ENCODE peak calls at places on chromosome 21, in five cellular contexts. H is transverse colon; P is CD8-positive, alpha-beta T cell; D is neural progenitor cell; Y is adrenal gland. M is an unnamed sample.

GRCh38 chr21:25573409-25574206 is 33.7 kb downstream of the MRPL39 start:
- DNase-seq in H (no peak), P (peak; percentile 34), D (no peak), Y (no peak), M (no peak)

GRCh38 chr21:16059981-16060380 is 330.2 kb downstream of the USP25 start:
- DNase-seq in H (no peak), P (no peak), D (no peak), Y (no peak), M (no peak)

GRCh38 chr21:28272272-28272992 is 720.2 kb downstream of the LTN1 start:
- DNase-seq in H (no peak), P (no peak), D (no peak), Y (no peak), M (no peak)

GRCh38 chr21:27570306-27570868 is 603.5 kb upstream of the ADAMTS5 start:
- DNase-seq in H (peak; percentile 14), P (no peak), D (no peak), Y (peak; percentile 74), M (no peak)

GRCh38 chr21:27681038-27681437 is 714.1 kb upstream of the ADAMTS5 start:
- DNase-seq in H (no peak), P (no peak), D (no peak), Y (no peak), M (no peak)

GRCh38 chr21:33230518-33231324 is 983 bp downstream of the IFNAR2 start:
- DNase-seq in H (peak; percentile 66), P (peak; percentile 53), D (peak; percentile 77), Y (peak; percentile 50), M (peak; percentile 68)

GRCh38 chr21:33682992-33683627 is 40.8 kb downstream of the ITSN1 start:
- DNase-seq in H (no peak), P (no peak), D (no peak), Y (no peak), M (no peak)

GRCh38 chr21:39006653-39007417 is 176.4 kb downstream of the PSMG1 start:
- DNase-seq in H (peak; percentile 65), P (no peak), D (no peak), Y (peak; percentile 87), M (no peak)

GRCh38 chr21:29181799-29182470 is 51.5 kb downstream of the MAP3K7CL start:
- DNase-seq in H (peak; percentile 48), P (no peak), D (no peak), Y (peak; percentile 89), M (no peak)

GRCh38 chr21:33644383-33645074 is 2.2 kb downstream of the ITSN1 start:
- DNase-seq in H (no peak), P (no peak), D (peak; percentile 30), Y (no peak), M (no peak)

GRCh38 chr21:32377991-32378390 is 14.8 kb downstream of the URB1 start:
- DNase-seq in H (no peak), P (no peak), D (no peak), Y (peak; percentile 29), M (no peak)

GRCh38 chr21:17679002-17679600 is 66.4 kb upstream of the BTG3 start:
- DNase-seq in H (no peak), P (no peak), D (peak; percentile 69), Y (no peak), M (no peak)

GRCh38 chr21:39011911-39012310 is 171.3 kb downstream of the PSMG1 start:
- DNase-seq in H (no peak), P (no peak), D (no peak), Y (no peak), M (no peak)

GRCh38 chr21:27329255-27329851 is 362.5 kb upstream of the ADAMTS5 start:
- DNase-seq in H (no peak), P (no peak), D (no peak), Y (no peak), M (no peak)

GRCh38 chr21:29443398-29444010 is 144.8 kb downstream of the BACH1 start:
- DNase-seq in H (no peak), P (no peak), D (no peak), Y (no peak), M (no peak)

GRCh38 chr21:16454371-16454770 is 724.6 kb downstream of the USP25 start:
- DNase-seq in H (no peak), P (no peak), D (no peak), Y (no peak), M (no peak)

GRCh38 chr21:15718709-15719108 is 11.1 kb upstream of the USP25 start:
- DNase-seq in H (no peak), P (no peak), D (no peak), Y (no peak), M (no peak)

GRCh38 chr21:32599146-32599925 is 12.8 kb downstream of the CFAP298 start:
- DNase-seq in H (no peak), P (no peak), D (no peak), Y (no peak), M (peak; percentile 56)

GRCh38 chr21:21097425-21097824 is 99.2 kb downstream of the NCAM2 start:
- DNase-seq in H (no peak), P (no peak), D (no peak), Y (no peak), M (no peak)

GRCh38 chr21:26438976-26439375 is 134.1 kb downstream of the CYYR1 start:
- DNase-seq in H (no peak), P (no peak), D (no peak), Y (no peak), M (no peak)

GRCh38 chr21:41677671-41678015 is 89.2 kb downstream of the RIPK4 start:
- DNase-seq in H (no peak), P (no peak), D (no peak), Y (no peak), M (no peak)

GRCh38 chr21:41678016-41678935 is 88.6 kb downstream of the RIPK4 start:
- DNase-seq in H (peak; percentile 80), P (no peak), D (no peak), Y (no peak), M (no peak)

GRCh38 chr21:41681336-41681801 is 85.5 kb downstream of the RIPK4 start:
- DNase-seq in H (peak; percentile 50), P (no peak), D (no peak), Y (no peak), M (no peak)

GRCh38 chr21:41680444-41681335 is 86.2 kb downstream of the RIPK4 start:
- DNase-seq in H (no peak), P (no peak), D (no peak), Y (no peak), M (no peak)

GRCh38 chr21:41678944-41679343 is 87.9 kb downstream of the RIPK4 start:
- DNase-seq in H (peak; percentile 96), P (no peak), D (peak; percentile 96), Y (peak; percentile 93), M (peak; percentile 83)
- H3K4me3 ChIP-seq in H (no peak overlapping the region), P (no peak overlapping the region), D (no peak overlapping the region), Y (no peak overlapping the region), M (no peak overlapping the region)

DNA sequence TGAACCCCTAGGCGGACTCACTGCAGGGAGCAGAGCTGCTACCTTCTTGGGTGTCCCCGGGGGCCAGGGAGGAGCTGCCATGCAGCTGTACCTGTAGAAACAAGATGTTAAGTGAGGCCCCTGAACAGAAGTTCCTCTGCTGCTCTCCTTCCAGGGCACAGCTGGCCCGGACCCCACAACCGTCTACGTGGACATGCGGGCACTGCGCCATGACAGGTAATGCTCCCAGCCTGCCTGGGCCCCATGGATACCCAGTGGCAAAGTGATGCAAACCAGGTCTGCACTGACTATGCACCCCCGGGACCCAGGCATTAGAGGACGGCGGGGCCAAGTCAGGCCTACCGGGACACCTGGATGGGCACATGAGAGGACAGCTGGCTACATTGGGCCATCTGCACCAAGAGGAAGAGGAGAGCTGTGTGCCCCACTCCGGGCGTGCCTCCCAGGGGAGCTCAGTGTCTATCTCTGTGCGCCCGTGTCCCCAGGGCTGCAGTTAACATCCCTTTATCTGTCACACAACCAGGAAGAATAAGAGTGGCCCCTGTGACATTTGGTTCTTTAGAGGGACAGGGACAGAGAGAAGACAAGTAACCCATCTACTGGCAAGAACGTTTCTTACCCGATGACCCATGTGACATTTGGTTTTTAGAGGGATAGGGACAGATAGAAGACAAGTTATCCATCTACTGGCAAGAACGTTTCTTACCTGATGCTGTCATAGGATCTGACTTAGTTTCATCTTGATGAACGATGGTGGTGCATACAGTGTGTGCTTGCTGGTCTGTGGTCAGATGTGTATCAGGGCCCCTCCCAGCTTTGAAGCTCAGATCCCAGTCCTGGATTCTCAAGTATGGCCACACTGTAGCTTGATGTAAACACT is 44.1 kb downstream of the S100B start:
- DNase-seq in H (no peak), P (peak; percentile 22), D (no peak), Y (peak; percentile 43), M (no peak)
- H3K27ac ChIP-seq in H (no peak overlapping the region), P (peak overlapping the region; percentile 67), D (no peak overlapping the region), Y (no peak overlapping the region), M (no peak overlapping the region)

GRCh38 chr21:35215870-35216269 is 166.8 kb upstream of the RUNX1 start:
- DNase-seq in H (no peak), P (no peak), D (peak; percentile 53), Y (no peak), M (no peak)

GRCh38 chr21:35211767-35212166 is 162.7 kb upstream of the RUNX1 start:
- DNase-seq in H (no peak), P (no peak), D (no peak), Y (no peak), M (no peak)

GRCh38 chr21:35210093-35210492 is 161.0 kb upstream of the RUNX1 start:
- DNase-seq in H (no peak), P (no peak), D (no peak), Y (no peak), M (no peak)

GRCh38 chr21:35208810-35209517 is 159.9 kb upstream of the RUNX1 start:
- DNase-seq in H (no peak), P (no peak), D (no peak), Y (no peak), M (no peak)

DNA sequence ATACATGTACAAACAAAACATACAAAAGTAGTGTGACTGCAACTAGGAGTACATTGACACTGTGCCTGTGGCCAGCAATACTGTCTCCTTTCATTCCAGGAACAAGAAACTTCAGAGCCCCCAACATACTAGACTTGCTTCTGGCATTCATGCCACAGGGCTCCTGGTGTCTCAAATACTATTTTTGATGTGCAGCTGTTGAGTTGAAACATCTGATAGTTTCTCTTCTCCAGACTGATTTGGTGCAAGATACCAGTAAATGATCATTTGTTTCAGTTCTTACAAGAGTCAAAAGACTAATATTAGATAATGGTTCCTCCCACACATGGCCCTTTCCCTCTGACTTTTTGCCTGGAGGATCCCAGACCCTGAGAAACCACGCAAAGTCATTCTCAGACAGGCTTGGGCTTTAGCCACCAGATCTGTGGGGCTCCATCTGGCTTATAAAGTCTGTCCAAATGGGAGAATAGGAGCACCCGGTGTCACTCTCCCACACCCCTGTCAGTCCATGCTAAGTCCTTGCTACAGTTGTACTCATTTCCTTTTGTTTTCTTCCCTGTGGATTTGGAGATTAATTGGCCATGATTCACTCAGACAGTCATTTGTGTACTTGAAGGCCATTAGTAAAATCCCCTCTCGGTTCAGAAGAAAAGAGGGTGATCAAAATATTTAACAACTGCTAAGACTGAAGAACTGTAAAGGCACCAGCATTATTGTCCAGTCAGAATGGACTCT is 163.5 kb upstream of the RUNX1 start:
- DNase-seq in H (no peak), P (no peak), D (no peak), Y (no peak), M (no peak)
- TF ChIP-seq CTCF in H (no peak), P (no peak), D (no peak), Y (no peak), M (no peak)

GRCh38 chr21:31258073-31258472 is 86.0 kb downstream of the TIAM1 start:
- DNase-seq in H (no peak), P (no peak), D (no peak), Y (no peak), M (no peak)

GRCh38 chr21:31261759-31262158 is 82.3 kb downstream of the TIAM1 start:
- DNase-seq in H (no peak), P (no peak), D (no peak), Y (no peak), M (no peak)

GRCh38 chr21:31262728-31263127 is 81.3 kb downstream of the TIAM1 start:
- DNase-seq in H (no peak), P (no peak), D (no peak), Y (no peak), M (no peak)

GRCh38 chr21:31257265-31257664 is 86.8 kb downstream of the TIAM1 start:
- DNase-seq in H (no peak), P (no peak), D (no peak), Y (no peak), M (no peak)

GRCh38 chr21:31260790-31261189 is 83.3 kb downstream of the TIAM1 start:
- DNase-seq in H (no peak), P (no peak), D (no peak), Y (no peak), M (no peak)
- H3K4me3 ChIP-seq in H (no peak overlapping the region), P (no peak overlapping the region), D (no peak overlapping the region), Y (no peak overlapping the region), M (no peak overlapping the region)